ENCODE peak calls at places on chromosome 10, in ten cellular contexts. Z, O, Q, F, E, I, T, L, K and W are unnamed samples.
A peak's percentile ranks its signal among the peaks of the same experiment; 100 is the strongest.

GRCh38 chr10:62000037-62000603 is 98.6 kb downstream of the ARID5B start:
- DNase-seq in Z (no peak), O (no peak), Q (no peak), F (no peak), E (no peak), I (no peak), T (no peak), L (no peak), K (no peak), W (no peak)

GRCh38 chr10:86450806-86451603 is 70.6 kb downstream of the WAPL start:
- DNase-seq in Z (no peak), O (no peak), Q (no peak), F (no peak), E (no peak), I (no peak), T (no peak), L (no peak), K (no peak), W (no peak)

GRCh38 chr10:19922236-19922963 is 106.2 kb downstream of the PLXDC2 start:
- DNase-seq in Z (no peak), O (no peak), Q (peak; percentile 40), F (peak; percentile 80), E (no peak), I (no peak), T (no peak), L (no peak), K (no peak), W (no peak)

GRCh38 chr10:14010083-14010551 is 320.6 kb downstream of the FRMD4A start:
- DNase-seq in Z (no peak), O (no peak), Q (peak; percentile 47), F (no peak), E (no peak), I (no peak), T (no peak), L (peak; percentile 38), K (peak; percentile 74), W (no peak)

GRCh38 chr10:111107846-111108245 is 31.0 kb downstream of the ADRA2A start:
- DNase-seq in Z (no peak), O (no peak), Q (no peak), F (no peak), E (no peak), I (no peak), T (no peak), L (no peak), K (no peak), W (no peak)

GRCh38 chr10:107277591-107277990 is 113.1 kb upstream of the SORCS1 start:
- DNase-seq in Z (no peak), O (no peak), Q (no peak), F (no peak), E (no peak), I (no peak), T (no peak), L (no peak), K (no peak), W (no peak)

GRCh38 chr10:125845617-125846016 is 22.3 kb downstream of the BCCIP start:
- DNase-seq in Z (no peak), O (no peak), Q (no peak), F (no peak), E (no peak), I (no peak), T (no peak), L (no peak), K (no peak), W (no peak)

GRCh38 chr10:42990016-42990720 is 86.7 kb upstream of the RET start:
- DNase-seq in Z (no peak), O (no peak), Q (no peak), F (no peak), E (no peak), I (no peak), T (no peak), L (no peak), K (no peak), W (peak; percentile 6)

GRCh38 chr10:13957856-13958255 is 371.1 kb downstream of the PRPF18 start:
- DNase-seq in Z (no peak), O (no peak), Q (no peak), F (no peak), E (no peak), I (no peak), T (no peak), L (peak; percentile 36), K (no peak), W (no peak)

GRCh38 chr10:88598060-88598459 is 11.5 kb downstream of the LIPJ start:
- DNase-seq in Z (no peak), O (peak; percentile 96), Q (no peak), F (no peak), E (no peak), I (no peak), T (no peak), L (no peak), K (no peak), W (peak; percentile 86)

GRCh38 chr10:128924918-128925317 is 542.1 kb upstream of the MGMT start:
- DNase-seq in Z (no peak), O (no peak), Q (no peak), F (no peak), E (no peak), I (no peak), T (no peak), L (no peak), K (no peak), W (no peak)

GRCh38 chr10:74589226-74589673 is 237.2 kb upstream of the KAT6B start:
- DNase-seq in Z (peak; percentile 94), O (no peak), Q (peak; percentile 94), F (peak; percentile 89), E (peak; percentile 79), I (peak; percentile 86), T (peak; percentile 84), L (peak; percentile 48), K (peak; percentile 86), W (peak; percentile 30)